ENCODE peak calls at places on chromosomes 13 and 19, in five cellular contexts. H is HS-5, W is NCI-H2081, M is NCI-H2107, F is BE2C. B is an unnamed sample.

GRCh38 chr13:59542303-59542702 is 621.4 kb downstream of the DIAPH3 start:
- DNase-seq in H (no peak), W (no peak), M (no peak), F (no peak), B (no peak)

GRCh38 chr13:41956272-41956671 is 4.6 kb downstream of the VWA8 start:
- DNase-seq in H (no peak), W (no peak), M (no peak), F (no peak), B (no peak)

GRCh38 chr13:102648046-102648445 is 46.8 kb downstream of the METTL21C start:
- DNase-seq in H (no peak), W (no peak), M (peak; percentile 3), F (no peak), B (no peak)

GRCh38 chr13:99977912-99978780 is 3.4 kb upstream of the ZIC2 start:
- DNase-seq in H (no peak), W (no peak), M (no peak), F (no peak), B (no peak)

GRCh38 chr19:12669272-12670158 is 2.9 kb downstream of the WDR83 start:
- DNase-seq in H (peak; percentile 78), W (peak; percentile 65), M (peak; percentile 64), F (peak; percentile 78), B (no peak)

GRCh38 chr19:17778621-17779280 is 16.2 kb upstream of the B3GNT3 start:
- DNase-seq in H (no peak), W (no peak), M (no peak), F (no peak), B (no peak)

GRCh38 chr19:30712428-30713151 is 340.4 kb downstream of the ZNF536 start:
- DNase-seq in H (no peak), W (no peak), M (no peak), F (no peak), B (no peak)

GRCh38 chr19:7748756-7749155 is 1.4 kb upstream of the CD209 start:
- DNase-seq in H (no peak), W (no peak), M (no peak), F (no peak), B (no peak)

GRCh38 chr13:65913173-65913572 is 1317.0 kb downstream of the PCDH9 start:
- DNase-seq in H (peak; percentile 49), W (no peak), M (no peak), F (no peak), B (peak; percentile 55)

GRCh38 chr13:28544026-28544425 is 49.1 kb upstream of the FLT1 start:
- DNase-seq in H (no peak), W (no peak), M (no peak), F (no peak), B (no peak)

GRCh38 chr19:46614114-46614701 is 10.7 kb downstream of the PTGIR start:
- DNase-seq in H (peak; percentile 38), W (peak; percentile 68), M (peak; percentile 69), F (peak; percentile 89), B (no peak)

GRCh38 chr13:113889467-113889866 is 25.6 kb upstream of the GAS6 start:
- DNase-seq in H (no peak), W (no peak), M (no peak), F (no peak), B (no peak)

GRCh38 chr19:55080915-55081772 is 5.5 kb downstream of the EPS8L1 start:
- DNase-seq in H (no peak), W (peak; percentile 20), M (no peak), F (peak; percentile 86), B (no peak)

GRCh38 chr19:2043864-2044708 is 7.0 kb downstream of the MKNK2 start:
- DNase-seq in H (no peak), W (no peak), M (no peak), F (no peak), B (no peak)

GRCh38 chr13:26861951-26862350 is 101.4 kb upstream of the GPR12 start:
- DNase-seq in H (no peak), W (no peak), M (no peak), F (no peak), B (no peak)

GRCh38 chr19:18098891-18099622 is 1.5 kb downstream of the MAST3 start:
- DNase-seq in H (no peak), W (no peak), M (no peak), F (no peak), B (no peak)

GRCh38 chr13:113118328-113119021 is 4.1 kb upstream of the F10 start:
- DNase-seq in H (no peak), W (no peak), M (no peak), F (no peak), B (no peak)

GRCh38 chr13:84821261-84821660 is 939.0 kb upstream of the SLITRK1 start:
- DNase-seq in H (no peak), W (no peak), M (peak; percentile 42), F (peak; percentile 52), B (no peak)

GRCh38 chr19:34428549-34429285 is 536 bp downstream of the UBA2 start:
- DNase-seq in H (no peak), W (no peak), M (no peak), F (peak; percentile 16), B (no peak)

GRCh38 chr13:80690208-80690607 is 349.3 kb upstream of the SPRY2 start:
- DNase-seq in H (no peak), W (no peak), M (no peak), F (no peak), B (no peak)

GRCh38 chr19:14843587-14843986 is 5.1 kb downstream of the OR7A10 start:
- DNase-seq in H (no peak), W (no peak), M (no peak), F (no peak), B (no peak)

GRCh38 chr19:29478578-29479565 is 46.9 kb upstream of the VSTM2B start:
- DNase-seq in H (no peak), W (no peak), M (peak; percentile 30), F (peak; percentile 35), B (no peak)

GRCh38 chr13:43444085-43444484 is 342.7 kb downstream of the ENOX1 start:
- DNase-seq in H (no peak), W (no peak), M (no peak), F (peak; percentile 15), B (no peak)